ENCODE peak calls at places on chromosome 6, in seven cellular contexts. G is activated naive CD4-positive, alpha-beta T cell treated with anti-CD3 and anti-CD28 coated beads, Interleukin-2, amount 50 U/mL, for 16 hours; C is dermis microvascular lymphatic vessel endothelial cell; D is EL; E is NCI-H69; T is activated T-helper 1 cell treated with anti-CD3 and anti-CD28 coated beads, Interleukin-12 subunit alpha, Interleukin-12 subunit beta, Interleukin-2, Interleukin-4 antibody, amounts not matched to agents 30 ng/mL and 10 ng/mL and 1 ng/mL, durations not matched to agents 14 hours and 24 hours and 36 hours; S is endodermal cell. L is an unnamed sample.

GRCh38 chr6:168888102-168888501 is 365.5 kb downstream of the THBS2 start:
- DNase-seq in G (no peak), C (no peak), D (no peak), E (no peak), T (no peak), S (no peak), L (no peak)

GRCh38 chr6:97978855-97979271 is 695.8 kb upstream of the MMS22L start:
- DNase-seq in G (no peak), C (no peak), D (no peak), E (peak), T (no peak), S (peak), L (no peak)

GRCh38 chr6:136173519-136174507 is 76.3 kb downstream of the MTFR2 start:
- DNase-seq in G (no peak), C (no peak), D (no peak), E (no peak), T (peak), S (no peak), L (peak)

GRCh38 chr6:141260627-141261015 is 872.1 kb upstream of the GJE1 start:
- DNase-seq in G (no peak), C (no peak), D (no peak), E (no peak), T (no peak), S (no peak), L (no peak)

GRCh38 chr6:157158897-157159296 is 164.4 kb downstream of the TMEM242 start:
- DNase-seq in G (no peak), C (no peak), D (no peak), E (no peak), T (no peak), S (peak), L (no peak)

GRCh38 chr6:14231071-14231483 is 113.5 kb downstream of the CD83 start:
- DNase-seq in G (no peak), C (no peak), D (no peak), E (no peak), T (no peak), S (no peak), L (no peak)

GRCh38 chr6:130366011-130366963 is at the start of gene TMEM200A:
- DNase-seq in G (peak), C (no peak), D (peak), E (peak), T (no peak), S (peak), L (peak)

GRCh38 chr6:152399409-152399808 is 237.8 kb downstream of the SYNE1 start:
- DNase-seq in G (no peak), C (no peak), D (no peak), E (no peak), T (no peak), S (no peak), L (no peak)

GRCh38 chr6:5088780-5089179 is 3.6 kb downstream of the PPP1R3G start:
- DNase-seq in G (no peak), C (no peak), D (no peak), E (no peak), T (no peak), S (no peak), L (no peak)

GRCh38 chr6:143528164-143528811 is 16.8 kb upstream of the FUCA2 start:
- DNase-seq in G (no peak), C (no peak), D (no peak), E (no peak), T (no peak), S (no peak), L (no peak)

GRCh38 chr6:170260686-170261085 is 30.2 kb downstream of the DLL1 start:
- DNase-seq in G (no peak), C (no peak), D (no peak), E (peak), T (no peak), S (no peak), L (no peak)

GRCh38 chr6:150033197-150033771 is 8.0 kb upstream of the RAET1L start:
- DNase-seq in G (no peak), C (no peak), D (no peak), E (no peak), T (no peak), S (peak), L (no peak)

GRCh38 chr6:157514659-157515496 is 133.9 kb downstream of the ZDHHC14 start:
- DNase-seq in G (no peak), C (peak), D (peak), E (peak), T (no peak), S (no peak), L (peak)

GRCh38 chr6:15752820-15753219 is 90.0 kb upstream of the DTNBP1 start:
- DNase-seq in G (no peak), C (no peak), D (peak), E (no peak), T (no peak), S (no peak), L (no peak)

GRCh38 chr6:81735756-81736380 is 16.6 kb downstream of the TENT5A start:
- DNase-seq in G (no peak), C (no peak), D (peak), E (no peak), T (no peak), S (no peak), L (no peak)

GRCh38 chr6:162543221-162543620 is 184.3 kb downstream of the PRKN start:
- DNase-seq in G (no peak), C (no peak), D (no peak), E (no peak), T (no peak), S (peak), L (no peak)

GRCh38 chr6:47164877-47165276 is 122.7 kb upstream of the ADGRF1 start:
- DNase-seq in G (no peak), C (no peak), D (no peak), E (no peak), T (no peak), S (no peak), L (no peak)

GRCh38 chr6:47034919-47035318 is 7.2 kb downstream of the ADGRF1 start:
- DNase-seq in G (no peak), C (no peak), D (peak), E (peak), T (no peak), S (no peak), L (peak)

GRCh38 chr6:112269165-112269564 is 14.8 kb upstream of the LAMA4 start:
- DNase-seq in G (no peak), C (peak), D (peak), E (peak), T (no peak), S (peak), L (peak)

GRCh38 chr6:107634147-107635057 is 144.5 kb downstream of the SOBP start:
- DNase-seq in G (peak), C (no peak), D (no peak), E (no peak), T (no peak), S (no peak), L (no peak)

GRCh38 chr6:133208183-133208755 is 32.9 kb upstream of the EYA4 start:
- DNase-seq in G (no peak), C (no peak), D (no peak), E (no peak), T (no peak), S (no peak), L (no peak)

GRCh38 chr6:82361631-82362030 is 2.0 kb upstream of the TPBG start:
- DNase-seq in G (no peak), C (no peak), D (no peak), E (no peak), T (no peak), S (no peak), L (no peak)

GRCh38 chr6:33770833-33771341 is 18.0 kb downstream of the LEMD2 start:
- DNase-seq in G (no peak), C (no peak), D (no peak), E (no peak), T (no peak), S (no peak), L (no peak)

L was measured in endothelial cell of umbilical vein.